ENCODE peak calls at places on chromosomes 13 and 19, in four cellular contexts. I is aorta, Q is Panc1, R is tibial nerve. G is an unnamed sample.

GRCh38 chr13:113935523-113935922 is 38.4 kb downstream of the C13orf46 start:
- DNase-seq in I (peak; percentile 71), R (no peak), Q (no peak), G (no peak)

GRCh38 chr13:97880298-97880675 is 73.2 kb upstream of the IPO5 start:
- DNase-seq in I (no peak), R (no peak), Q (no peak), G (no peak)

GRCh38 chr13:28528848-28529247 is 33.9 kb upstream of the FLT1 start:
- DNase-seq in Q (no peak), I (no peak), R (no peak), G (no peak)

GRCh38 chr13:44329909-44330545 is 43.6 kb upstream of the SERP2 start:
- DNase-seq in Q (no peak), I (no peak), R (no peak), G (no peak)

GRCh38 chr13:106796280-106797047 is 228.5 kb upstream of the ARGLU1 start:
- DNase-seq in I (no peak), Q (no peak), R (no peak), G (no peak)

GRCh38 chr19:49489601-49490167 is 2.3 kb downstream of the RPL13A start:
- DNase-seq in R (no peak), Q (no peak), I (no peak), G (no peak)

GRCh38 chr13:112911883-112912282 is 57.1 kb upstream of the MCF2L start:
- DNase-seq in I (no peak), R (no peak), Q (no peak), G (no peak)

GRCh38 chr19:42090687-42091086 is 14.7 kb downstream of the ZNF574 start:
- DNase-seq in I (no peak), R (no peak), Q (no peak), G (no peak)

GRCh38 chr13:60329221-60329983 is 67.6 kb upstream of the TDRD3 start:
- DNase-seq in R (no peak), I (no peak), Q (peak; percentile 10), G (no peak)

GRCh38 chr19:51799998-51800848 is 5.3 kb downstream of the FPR3 start:
- DNase-seq in R (no peak), Q (no peak), I (no peak), G (no peak)

GRCh38 chr19:49145485-49146407 is 9.4 kb downstream of the HRC start:
- DNase-seq in I (peak; percentile 94), R (peak; percentile 85), Q (peak; percentile 42), G (no peak)

GRCh38 chr13:28440774-28441532 is 54.0 kb downstream of the FLT1 start:
- DNase-seq in R (no peak), I (no peak), Q (no peak), G (no peak)

GRCh38 chr19:49536921-49537462 is 9.2 kb downstream of the RCN3 start:
- DNase-seq in Q (no peak), R (no peak), I (no peak), G (no peak)

GRCh38 chr19:36837525-36837901 is 674 bp downstream of the ZNF790 start:
- DNase-seq in I (no peak), R (no peak), Q (no peak), G (no peak)
- H3K27ac ChIP-seq in I (no peak overlapping the region), R (peak overlapping the region; percentile 90), Q (peak overlapping the region; percentile 94), G (peak overlapping the region; percentile 80)

DNA sequence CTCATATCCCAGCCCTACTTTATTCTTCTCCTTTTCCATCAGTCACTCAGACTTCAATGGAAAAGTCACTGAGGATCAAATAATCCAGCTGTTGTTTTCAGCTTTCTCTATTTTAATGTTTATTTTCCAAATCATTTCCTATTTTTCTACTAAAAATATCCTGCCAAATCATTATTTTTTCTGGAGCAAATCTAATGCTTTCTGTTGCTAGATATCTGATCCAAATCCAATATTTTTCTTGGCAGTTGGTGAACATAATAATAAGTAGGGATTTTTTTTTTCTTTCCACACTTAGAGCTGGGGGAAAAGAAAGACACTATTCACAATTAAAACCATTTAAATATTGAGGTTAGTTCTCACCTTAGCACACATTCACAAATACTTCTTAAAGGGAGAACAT is 656.1 kb downstream of the DACH1 start:
- DNase-seq in Q (no peak), R (no peak), I (no peak), G (no peak)
- H3K27ac ChIP-seq in Q (no peak overlapping the region), R (no peak overlapping the region), I (no peak overlapping the region), G (no peak overlapping the region)

GRCh38 chr19:14474827-14475226 is 327 bp downstream of the PTGER1 start:
- DNase-seq in R (no peak), Q (no peak), I (no peak), G (no peak)
- H3K27ac ChIP-seq in R (peak overlapping the region; percentile 36), Q (peak overlapping the region; percentile 59), I (no peak overlapping the region), G (peak overlapping the region; percentile 31)

GRCh38 chr19:46860125-46860845 is 512 bp upstream of the ARHGAP35 start:
- DNase-seq in R (peak; percentile 97), I (peak; percentile 99), Q (no peak), G (peak; percentile 97)
- H3K27ac ChIP-seq in R (peak overlapping the region; percentile 96), I (peak overlapping the region; percentile 62), Q (peak overlapping the region; percentile 82), G (peak overlapping the region; percentile 91)

DNA sequence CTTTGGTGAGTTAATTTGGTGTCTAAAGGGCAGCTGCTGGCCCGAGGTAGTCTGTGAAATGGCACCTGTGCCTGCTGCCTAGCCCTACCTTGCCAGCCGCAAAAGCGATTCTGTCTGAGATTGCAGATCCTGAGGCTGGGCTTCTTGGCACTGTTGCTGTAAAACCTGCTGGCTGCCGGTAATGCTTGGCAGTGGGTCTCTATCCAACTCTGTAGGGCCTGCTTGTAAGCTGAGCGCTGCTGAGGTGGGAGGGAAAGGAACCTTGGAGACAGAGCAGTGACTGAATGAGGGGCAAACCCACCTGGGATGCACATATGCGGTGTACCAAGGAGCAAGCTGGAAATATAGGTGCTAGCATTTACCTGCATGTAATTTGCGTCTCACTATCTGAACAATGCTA is 11.7 kb downstream of the LCP1 start:
- DNase-seq in I (no peak), Q (no peak), R (no peak), G (no peak)
- H3K27ac ChIP-seq in I (no peak overlapping the region), Q (no peak overlapping the region), R (no peak overlapping the region), G (no peak overlapping the region)

DNA sequence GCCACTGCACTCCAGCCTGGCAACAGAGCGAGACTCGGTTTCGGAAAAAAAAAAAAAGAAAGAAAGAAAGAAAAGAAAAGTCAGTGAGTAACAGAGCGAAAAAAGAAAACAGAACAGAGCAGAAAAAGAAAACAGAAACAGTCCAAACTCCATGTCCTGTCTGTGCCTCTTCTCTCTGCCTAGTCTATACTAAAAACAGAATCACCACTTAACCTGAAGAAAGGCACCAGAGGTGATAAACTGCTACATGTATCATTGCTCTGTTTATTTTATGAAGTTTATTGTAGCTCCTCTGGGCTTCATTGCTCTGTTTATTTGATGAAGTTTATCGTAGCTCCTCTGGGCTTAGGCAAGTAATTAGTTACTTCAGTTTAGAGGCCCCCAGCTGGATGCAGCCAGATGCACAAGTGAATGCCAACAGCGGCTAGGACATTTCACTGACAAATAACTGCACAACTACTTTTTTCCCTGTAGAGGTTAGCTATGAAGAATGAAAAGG is 39.2 kb downstream of the TBC1D4 start:
- DNase-seq in I (no peak), Q (no peak), R (no peak), G (no peak)
- H3K27ac ChIP-seq in I (no peak overlapping the region), Q (no peak overlapping the region), R (no peak overlapping the region), G (no peak overlapping the region)

DNA sequence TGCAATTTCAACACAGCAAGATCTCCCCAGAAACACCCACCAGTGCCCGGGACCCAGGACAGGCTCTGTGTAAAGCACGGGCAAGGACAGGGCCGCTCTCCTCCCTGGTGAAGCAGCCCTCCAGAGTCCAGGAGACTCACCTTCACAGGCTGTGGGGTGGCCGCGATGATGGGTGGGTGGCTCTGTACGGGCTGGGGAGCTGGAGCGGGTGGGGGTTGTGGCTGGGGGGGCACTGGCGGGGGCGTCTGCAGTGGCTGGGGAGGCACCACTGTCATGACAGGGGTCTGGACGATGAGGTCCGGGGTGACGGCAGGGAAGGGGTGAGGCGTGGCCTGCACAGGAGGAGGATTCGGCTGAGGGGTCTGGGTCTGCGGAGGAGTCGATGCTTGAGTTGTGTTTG is 33.0 kb upstream of the EPHX3 start:
- DNase-seq in R (no peak), Q (no peak), I (no peak), G (no peak)
- H3K27ac ChIP-seq in R (peak overlapping the region; percentile 82), Q (no peak overlapping the region), I (no peak overlapping the region), G (peak overlapping the region; percentile 63)

GRCh38 chr19:3397266-3398022 is 31.1 kb downstream of the NFIC start:
- DNase-seq in R (no peak), I (no peak), Q (no peak), G (no peak)
- H3K27ac ChIP-seq in R (peak overlapping the region; percentile 100), I (no peak overlapping the region), Q (peak overlapping the region; percentile 75), G (peak overlapping the region; percentile 31)

DNA sequence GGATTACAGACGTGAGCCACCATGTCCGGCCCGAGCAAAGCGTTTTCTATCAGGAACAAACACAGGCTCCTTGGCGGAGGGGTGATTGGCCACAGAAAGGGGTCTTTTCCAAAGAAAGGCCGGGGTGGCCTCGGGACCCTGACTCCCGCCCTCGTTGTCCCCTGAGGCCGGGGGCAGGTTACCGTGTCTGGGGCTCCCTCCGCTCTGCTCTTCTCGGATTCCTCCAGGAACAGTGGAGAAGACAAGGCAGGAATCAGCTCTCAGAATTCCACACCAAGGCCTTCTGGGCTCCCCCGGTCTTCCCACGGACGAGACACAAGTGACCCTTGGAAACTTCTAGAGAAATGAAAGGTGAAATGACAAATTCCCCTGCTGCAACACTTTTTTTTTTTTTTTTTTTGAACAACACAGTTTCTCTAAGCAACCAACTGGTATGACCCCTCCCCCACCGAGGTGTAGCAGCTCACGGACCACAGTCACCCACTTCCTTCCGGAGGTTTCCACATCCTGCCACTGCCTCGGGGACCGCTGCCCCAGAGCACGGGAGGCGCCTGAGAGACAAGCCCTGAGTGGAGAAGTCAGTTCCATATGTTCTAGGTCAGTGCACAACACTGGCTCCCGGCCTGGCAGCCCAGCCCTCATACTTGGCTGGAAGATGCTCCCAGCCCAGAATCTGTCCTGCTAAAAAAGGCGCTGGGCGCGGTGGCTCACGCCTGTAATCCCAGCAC is 11.0 kb downstream of the MOB3A start:
- DNase-seq in R (peak; percentile 60), Q (no peak), I (peak; percentile 85), G (no peak)
- H3K27ac ChIP-seq in R (peak overlapping the region; percentile 23), Q (no peak overlapping the region), I (no peak overlapping the region), G (no peak overlapping the region)

GRCh38 chr13:40651866-40652587 is 14.4 kb downstream of the FOXO1 start:
- DNase-seq in Q (no peak), R (no peak), I (no peak), G (no peak)
- H3K27ac ChIP-seq in Q (no peak overlapping the region), R (no peak overlapping the region), I (no peak overlapping the region), G (no peak overlapping the region)

G was measured in AG04450.